ENCODE peak calls at places on chromosomes 2 and 18, in ten cellular contexts. One of them, this sample, is unnamed.

GRCh38 chr2:38602136-38602731 is 494 bp downstream of the HNRNPLL start:
- DNase-seq in hepatocyte: peak
- DNase-seq in adrenal gland: no peak
- DNase-seq in tibial artery: peak
- DNase-seq in BJ: no peak
- DNase-seq in endodermal cell: peak
- DNase-seq in HepG2: no peak
- DNase-seq in sigmoid colon: peak
- DNase-seq in stomach: peak
- DNase-seq in astrocyte of the cerebellum: no peak
- DNase-seq in this sample: no peak

GRCh38 chr18:78563110-78563509 is 416.5 kb upstream of the SALL3 start:
- DNase-seq in hepatocyte: no peak
- DNase-seq in adrenal gland: no peak
- DNase-seq in tibial artery: no peak
- DNase-seq in BJ: no peak
- DNase-seq in endodermal cell: no peak
- DNase-seq in HepG2: no peak
- DNase-seq in sigmoid colon: no peak
- DNase-seq in stomach: no peak
- DNase-seq in astrocyte of the cerebellum: no peak
- DNase-seq in this sample: no peak

GRCh38 chr2:9205963-9206948 is at the start of gene ASAP2:
- DNase-seq in hepatocyte: peak
- DNase-seq in adrenal gland: peak
- DNase-seq in tibial artery: peak
- DNase-seq in BJ: no peak
- DNase-seq in endodermal cell: peak
- DNase-seq in HepG2: peak
- DNase-seq in sigmoid colon: peak
- DNase-seq in stomach: peak
- DNase-seq in astrocyte of the cerebellum: no peak
- DNase-seq in this sample: no peak

GRCh38 chr18:47964086-47964485 is 33.6 kb upstream of the SMAD2 start:
- DNase-seq in hepatocyte: no peak
- DNase-seq in adrenal gland: no peak
- DNase-seq in tibial artery: no peak
- DNase-seq in BJ: no peak
- DNase-seq in endodermal cell: no peak
- DNase-seq in HepG2: no peak
- DNase-seq in sigmoid colon: no peak
- DNase-seq in stomach: no peak
- DNase-seq in astrocyte of the cerebellum: no peak
- DNase-seq in this sample: no peak

GRCh38 chr2:125710561-125710960 is 945.4 kb upstream of the GYPC start:
- DNase-seq in hepatocyte: peak
- DNase-seq in adrenal gland: no peak
- DNase-seq in tibial artery: no peak
- DNase-seq in BJ: no peak
- DNase-seq in endodermal cell: no peak
- DNase-seq in HepG2: no peak
- DNase-seq in sigmoid colon: no peak
- DNase-seq in stomach: no peak
- DNase-seq in astrocyte of the cerebellum: no peak
- DNase-seq in this sample: no peak

GRCh38 chr2:119267604-119268003 is 44.0 kb downstream of the STEAP3 start:
- DNase-seq in hepatocyte: no peak
- DNase-seq in adrenal gland: no peak
- DNase-seq in tibial artery: no peak
- DNase-seq in BJ: no peak
- DNase-seq in endodermal cell: peak
- DNase-seq in HepG2: no peak
- DNase-seq in sigmoid colon: no peak
- DNase-seq in stomach: no peak
- DNase-seq in astrocyte of the cerebellum: no peak
- DNase-seq in this sample: no peak

GRCh38 chr2:102078773-102079172 is 63.8 kb upstream of the IL1R1 start:
- DNase-seq in hepatocyte: no peak
- DNase-seq in adrenal gland: no peak
- DNase-seq in tibial artery: no peak
- DNase-seq in BJ: no peak
- DNase-seq in endodermal cell: no peak
- DNase-seq in HepG2: no peak
- DNase-seq in sigmoid colon: no peak
- DNase-seq in stomach: no peak
- DNase-seq in astrocyte of the cerebellum: no peak
- DNase-seq in this sample: no peak

GRCh38 chr2:201860541-201861154 is 54.3 kb downstream of the CDK15 start:
- DNase-seq in hepatocyte: peak
- DNase-seq in adrenal gland: peak
- DNase-seq in tibial artery: no peak
- DNase-seq in BJ: no peak
- DNase-seq in endodermal cell: peak
- DNase-seq in HepG2: peak
- DNase-seq in sigmoid colon: peak
- DNase-seq in stomach: peak
- DNase-seq in astrocyte of the cerebellum: peak
- DNase-seq in this sample: peak

GRCh38 chr2:241324775-241325174 is 9.1 kb downstream of the SEPTIN2 start:
- DNase-seq in hepatocyte: no peak
- DNase-seq in adrenal gland: no peak
- DNase-seq in tibial artery: no peak
- DNase-seq in BJ: no peak
- DNase-seq in endodermal cell: no peak
- DNase-seq in HepG2: no peak
- DNase-seq in sigmoid colon: no peak
- DNase-seq in stomach: no peak
- DNase-seq in astrocyte of the cerebellum: no peak
- DNase-seq in this sample: no peak

GRCh38 chr2:123085479-123085878 is 939.6 kb upstream of the CNTNAP5 start:
- DNase-seq in hepatocyte: no peak
- DNase-seq in adrenal gland: no peak
- DNase-seq in tibial artery: no peak
- DNase-seq in BJ: no peak
- DNase-seq in endodermal cell: no peak
- DNase-seq in HepG2: no peak
- DNase-seq in sigmoid colon: no peak
- DNase-seq in stomach: no peak
- DNase-seq in astrocyte of the cerebellum: no peak
- DNase-seq in this sample: no peak

GRCh38 chr2:140117371-140117770 is 1337.2 kb upstream of the NXPH2 start:
- DNase-seq in hepatocyte: peak
- DNase-seq in adrenal gland: no peak
- DNase-seq in tibial artery: no peak
- DNase-seq in BJ: no peak
- DNase-seq in endodermal cell: no peak
- DNase-seq in HepG2: no peak
- DNase-seq in sigmoid colon: no peak
- DNase-seq in stomach: no peak
- DNase-seq in astrocyte of the cerebellum: peak
- DNase-seq in this sample: no peak

GRCh38 chr2:46367286-46367685 is 70.1 kb downstream of the EPAS1 start:
- DNase-seq in hepatocyte: no peak
- DNase-seq in adrenal gland: no peak
- DNase-seq in tibial artery: no peak
- DNase-seq in BJ: no peak
- DNase-seq in endodermal cell: no peak
- DNase-seq in HepG2: no peak
- DNase-seq in sigmoid colon: no peak
- DNase-seq in stomach: no peak
- DNase-seq in astrocyte of the cerebellum: no peak
- DNase-seq in this sample: no peak

DNA sequence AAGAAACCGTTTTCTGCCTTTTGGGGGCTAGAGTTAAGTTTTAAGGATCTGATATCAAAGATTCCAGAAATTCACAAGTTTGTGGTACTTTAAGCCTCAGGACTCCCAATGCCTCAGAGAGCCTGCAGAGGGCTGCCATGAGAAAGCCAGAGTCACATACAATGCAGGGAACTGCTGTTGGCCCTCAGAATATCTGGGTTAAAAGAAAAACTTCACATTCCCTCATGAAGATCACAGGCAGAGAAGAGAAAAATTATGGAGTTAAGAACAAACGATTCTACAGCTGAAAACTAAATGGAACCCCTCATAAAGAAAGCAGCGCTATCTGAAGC is 39.5 kb downstream of the HDAC4 start:
- DNase-seq in hepatocyte: no peak
- DNase-seq in adrenal gland: no peak
- DNase-seq in tibial artery: no peak
- DNase-seq in BJ: no peak
- DNase-seq in endodermal cell: no peak
- DNase-seq in HepG2: no peak
- DNase-seq in sigmoid colon: peak
- DNase-seq in stomach: no peak
- DNase-seq in astrocyte of the cerebellum: peak
- DNase-seq in this sample: no peak
- TF ChIP-seq CTCF in hepatocyte: peak
- TF ChIP-seq CTCF in adrenal gland: peak
- TF ChIP-seq CTCF in tibial artery: no peak
- TF ChIP-seq CTCF in BJ: peak
- TF ChIP-seq CTCF in endodermal cell: peak
- TF ChIP-seq CTCF in HepG2: no peak
- TF ChIP-seq CTCF in sigmoid colon: no peak
- TF ChIP-seq CTCF in stomach: no peak
- TF ChIP-seq CTCF in astrocyte of the cerebellum: peak
- TF ChIP-seq CTCF in this sample: no peak

GRCh38 chr2:231626449-231626848 is 33.8 kb downstream of the TEX44 start:
- DNase-seq in hepatocyte: no peak
- DNase-seq in adrenal gland: no peak
- DNase-seq in tibial artery: no peak
- DNase-seq in BJ: no peak
- DNase-seq in endodermal cell: no peak
- DNase-seq in HepG2: no peak
- DNase-seq in sigmoid colon: no peak
- DNase-seq in stomach: no peak
- DNase-seq in astrocyte of the cerebellum: no peak
- DNase-seq in this sample: no peak

GRCh38 chr2:231622963-231623362 is 30.3 kb downstream of the TEX44 start:
- DNase-seq in hepatocyte: no peak
- DNase-seq in adrenal gland: no peak
- DNase-seq in tibial artery: no peak
- DNase-seq in BJ: no peak
- DNase-seq in endodermal cell: no peak
- DNase-seq in HepG2: no peak
- DNase-seq in sigmoid colon: no peak
- DNase-seq in stomach: no peak
- DNase-seq in astrocyte of the cerebellum: no peak
- DNase-seq in this sample: no peak

GRCh38 chr2:231632559-231633142 is 40.0 kb downstream of the TEX44 start:
- DNase-seq in hepatocyte: no peak
- DNase-seq in adrenal gland: no peak
- DNase-seq in tibial artery: no peak
- DNase-seq in BJ: peak
- DNase-seq in endodermal cell: no peak
- DNase-seq in HepG2: no peak
- DNase-seq in sigmoid colon: no peak
- DNase-seq in stomach: no peak
- DNase-seq in astrocyte of the cerebellum: no peak
- DNase-seq in this sample: no peak

GRCh38 chr2:231633259-231633976 is 40.8 kb downstream of the TEX44 start:
- DNase-seq in hepatocyte: no peak
- DNase-seq in adrenal gland: no peak
- DNase-seq in tibial artery: no peak
- DNase-seq in BJ: no peak
- DNase-seq in endodermal cell: no peak
- DNase-seq in HepG2: no peak
- DNase-seq in sigmoid colon: no peak
- DNase-seq in stomach: no peak
- DNase-seq in astrocyte of the cerebellum: no peak
- DNase-seq in this sample: no peak

GRCh38 chr2:231627384-231628156 is 34.9 kb downstream of the TEX44 start:
- DNase-seq in hepatocyte: no peak
- DNase-seq in adrenal gland: no peak
- DNase-seq in tibial artery: no peak
- DNase-seq in BJ: no peak
- DNase-seq in endodermal cell: no peak
- DNase-seq in HepG2: no peak
- DNase-seq in sigmoid colon: no peak
- DNase-seq in stomach: no peak
- DNase-seq in astrocyte of the cerebellum: no peak
- DNase-seq in this sample: no peak
- H3K4me3 ChIP-seq in hepatocyte: no peak
- H3K4me3 ChIP-seq in adrenal gland: no peak
- H3K4me3 ChIP-seq in tibial artery: peak
- H3K4me3 ChIP-seq in BJ: no peak
- H3K4me3 ChIP-seq in endodermal cell: no peak
- H3K4me3 ChIP-seq in HepG2: no peak
- H3K4me3 ChIP-seq in sigmoid colon: no peak
- H3K4me3 ChIP-seq in stomach: no peak
- H3K4me3 ChIP-seq in astrocyte of the cerebellum: no peak
- H3K4me3 ChIP-seq in this sample: no peak

DNA sequence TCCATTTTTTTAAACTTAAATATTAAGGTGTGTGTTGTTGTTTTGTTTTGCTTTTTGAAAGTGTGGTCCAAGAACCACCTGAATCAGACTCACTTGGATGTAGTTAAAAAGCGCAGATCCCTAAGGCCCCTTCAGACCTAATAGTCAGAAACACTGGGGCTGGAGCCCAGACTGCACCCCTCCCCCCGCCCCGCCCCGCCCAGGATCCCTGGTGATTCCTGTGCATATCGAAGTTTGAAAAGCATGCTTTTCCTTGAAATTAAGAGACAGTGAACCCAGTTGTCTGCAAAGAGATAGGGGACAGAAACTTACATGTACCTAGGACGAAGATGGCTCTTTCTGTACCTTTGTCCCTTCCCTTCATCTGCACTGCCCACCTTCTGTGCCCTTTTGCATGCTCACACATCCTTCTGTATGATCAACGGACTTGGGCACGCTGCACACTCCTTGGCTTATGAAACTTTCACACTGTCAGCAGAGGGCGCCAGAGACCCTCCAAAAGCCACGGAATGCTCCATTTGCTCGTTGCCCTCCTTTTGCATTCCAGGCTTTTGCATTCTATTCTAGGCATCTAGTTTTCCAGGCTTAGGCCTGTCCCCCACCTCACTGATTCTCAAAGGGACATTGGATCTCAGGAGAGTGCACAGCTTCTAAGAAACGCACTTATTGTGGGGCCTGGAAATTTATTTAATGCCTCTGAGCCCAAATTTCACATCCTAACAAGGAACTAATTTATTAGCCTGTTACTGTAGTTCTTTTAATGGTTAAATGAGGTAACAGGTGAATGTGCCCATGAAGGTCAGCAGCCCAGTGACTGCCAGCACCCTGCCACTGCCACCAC is 32.8 kb upstream of the SLC14A1 start:
- DNase-seq in hepatocyte: peak
- DNase-seq in adrenal gland: peak
- DNase-seq in tibial artery: peak
- DNase-seq in BJ: no peak
- DNase-seq in endodermal cell: peak
- DNase-seq in HepG2: peak
- DNase-seq in sigmoid colon: peak
- DNase-seq in stomach: peak
- DNase-seq in astrocyte of the cerebellum: peak
- DNase-seq in this sample: peak
- TF ChIP-seq CTCF in hepatocyte: peak
- TF ChIP-seq CTCF in adrenal gland: peak
- TF ChIP-seq CTCF in tibial artery: peak
- TF ChIP-seq CTCF in BJ: peak
- TF ChIP-seq CTCF in endodermal cell: peak
- TF ChIP-seq CTCF in HepG2: peak
- TF ChIP-seq CTCF in sigmoid colon: peak
- TF ChIP-seq CTCF in stomach: no peak
- TF ChIP-seq CTCF in astrocyte of the cerebellum: peak
- TF ChIP-seq CTCF in this sample: peak

GRCh38 chr2:219508933-219509779 is 5.1 kb upstream of the ASIC4 start:
- DNase-seq in hepatocyte: no peak
- DNase-seq in adrenal gland: no peak
- DNase-seq in tibial artery: peak
- DNase-seq in BJ: no peak
- DNase-seq in endodermal cell: peak
- DNase-seq in HepG2: no peak
- DNase-seq in sigmoid colon: no peak
- DNase-seq in stomach: no peak
- DNase-seq in astrocyte of the cerebellum: no peak
- DNase-seq in this sample: no peak
- H3K4me3 ChIP-seq in hepatocyte: no peak
- H3K4me3 ChIP-seq in adrenal gland: no peak
- H3K4me3 ChIP-seq in tibial artery: peak
- H3K4me3 ChIP-seq in BJ: no peak
- H3K4me3 ChIP-seq in endodermal cell: peak
- H3K4me3 ChIP-seq in HepG2: peak
- H3K4me3 ChIP-seq in sigmoid colon: peak
- H3K4me3 ChIP-seq in stomach: no peak
- H3K4me3 ChIP-seq in astrocyte of the cerebellum: no peak
- H3K4me3 ChIP-seq in this sample: no peak

This sample was measured in HFF-Myc.